ENCODE peak calls at places on chromosomes 16 and 17, in nine cellular contexts. C, K, D, R, N, W, V, Y and J are unnamed samples.

GRCh38 chr17:50051082-50051576 is 4.8 kb upstream of the ITGA3 start:
- DNase-seq in R (no peak), K (peak), Y (peak), V (no peak), D (peak), C (no peak), N (no peak), W (peak), J (peak)

GRCh38 chr17:47844814-47845453 is 3.9 kb upstream of the SCRN2 start:
- DNase-seq in K (no peak), N (no peak), D (peak), Y (no peak), W (no peak), R (no peak), V (no peak), C (no peak), J (no peak)

GRCh38 chr16:48323783-48324775 is 61.1 kb downstream of the SIAH1 start:
- DNase-seq in Y (no peak), R (no peak), W (no peak), N (no peak), K (no peak), C (no peak), V (no peak), D (peak), J (no peak)

GRCh38 chr17:57539528-57540301 is 205.4 kb downstream of the CCDC182 start:
- DNase-seq in C (no peak), W (no peak), N (no peak), R (no peak), D (no peak), V (no peak), Y (no peak), K (no peak), J (no peak)

GRCh38 chr17:79627766-79628690 is 17.2 kb upstream of the RBFOX3 start:
- DNase-seq in D (no peak), W (no peak), K (no peak), V (no peak), Y (no peak), N (no peak), R (peak), C (no peak), J (peak)

GRCh38 chr16:2774161-2774891 is 2.8 kb downstream of the ELOB start:
- DNase-seq in C (no peak), V (no peak), D (no peak), R (no peak), K (no peak), W (no peak), Y (no peak), N (no peak), J (no peak)

GRCh38 chr16:25707553-25707952 is 15.8 kb downstream of the HS3ST4 start:
- DNase-seq in R (no peak), K (no peak), V (no peak), D (no peak), Y (no peak), C (no peak), W (no peak), N (no peak), J (no peak)

GRCh38 chr17:47621293-47622178 is 28.2 kb upstream of the KPNB1 start:
- DNase-seq in W (no peak), Y (peak), N (no peak), K (peak), C (peak), D (peak), R (no peak), V (no peak), J (no peak)

GRCh38 chr17:2025622-2026309 is 632 bp upstream of the RTN4RL1 start:
- DNase-seq in C (peak), W (no peak), V (peak), N (peak), Y (peak), D (peak), R (peak), K (peak), J (peak)

GRCh38 chr17:82920150-82920549 is 80.3 kb upstream of the ZNF750 start:
- DNase-seq in Y (no peak), N (no peak), D (no peak), W (no peak), V (peak), C (peak), R (no peak), K (no peak), J (no peak)

GRCh38 chr17:38848557-38848891 is 5.0 kb downstream of the RPL23 start:
- DNase-seq in N (no peak), R (no peak), V (no peak), C (no peak), D (no peak), W (no peak), Y (no peak), K (no peak), J (no peak)

GRCh38 chr17:8831234-8831849 is 32.2 kb upstream of the MFSD6L start:
- DNase-seq in D (no peak), R (no peak), W (no peak), Y (no peak), N (no peak), V (no peak), C (no peak), K (no peak), J (no peak)

GRCh38 chr16:69340095-69340644 is 598 bp downstream of the NIP7 start:
- DNase-seq in W (no peak), Y (no peak), N (no peak), R (no peak), K (no peak), C (no peak), V (no peak), D (no peak), J (no peak)

GRCh38 chr17:8375738-8376259 is 705 bp downstream of the KRABD2 start:
- DNase-seq in W (no peak), Y (no peak), K (no peak), D (peak), C (peak), R (no peak), N (no peak), V (no peak), J (no peak)

GRCh38 chr16:75169899-75170405 is 21.6 kb downstream of the ZFP1 start:
- DNase-seq in K (no peak), V (no peak), Y (no peak), N (no peak), W (no peak), R (no peak), C (no peak), D (no peak), J (no peak)

GRCh38 chr17:15918661-15919259 is 26.2 kb upstream of the ADORA2B start:
- DNase-seq in D (no peak), N (no peak), V (no peak), C (peak), R (peak), K (no peak), W (no peak), Y (no peak), J (no peak)

GRCh38 chr16:15604460-15605390 is 38.2 kb downstream of the MARF1 start:
- DNase-seq in K (no peak), R (no peak), Y (no peak), W (no peak), D (no peak), N (no peak), V (peak), C (no peak), J (no peak)

GRCh38 chr17:27762527-27763305 is 37.6 kb downstream of the NOS2 start:
- DNase-seq in W (no peak), D (peak), C (peak), K (peak), R (no peak), Y (no peak), V (no peak), N (no peak), J (no peak)

GRCh38 chr17:913207-913606 is 66.4 kb downstream of the NXN start:
- DNase-seq in K (no peak), C (no peak), N (no peak), V (no peak), R (no peak), Y (no peak), D (peak), W (no peak), J (no peak)

GRCh38 chr17:16342979-16343378 is 10.3 kb downstream of the CENPV start:
- DNase-seq in C (no peak), D (peak), N (no peak), Y (no peak), W (no peak), V (no peak), K (no peak), R (no peak), J (no peak)

GRCh38 chr17:40536731-40537171 is 28.5 kb downstream of the CCR7 start:
- DNase-seq in Y (no peak), K (no peak), N (no peak), D (peak), C (no peak), W (no peak), R (no peak), V (no peak), J (no peak)

GRCh38 chr17:77779711-77780539 is 178.6 kb upstream of the TNRC6C start:
- DNase-seq in R (peak), N (no peak), Y (no peak), C (no peak), K (no peak), D (no peak), W (no peak), V (peak), J (no peak)

GRCh38 chr16:67173323-67173722 is 3.0 kb downstream of the NOL3 start:
- DNase-seq in N (no peak), C (no peak), R (no peak), Y (no peak), K (no peak), V (no peak), W (no peak), D (no peak), J (no peak)

GRCh38 chr16:75733305-75734141 is 7.2 kb upstream of the CPHXL start:
- DNase-seq in D (peak), Y (peak), W (no peak), R (no peak), N (no peak), V (peak), C (peak), K (no peak), J (no peak)

GRCh38 chr16:89905511-89906140 is 13.0 kb upstream of the MC1R start:
- DNase-seq in Y (no peak), N (no peak), C (no peak), V (no peak), W (no peak), R (no peak), K (no peak), D (peak), J (no peak)

GRCh38 chr17:28819582-28819981 is 23.0 kb downstream of the FAM222B start:
- DNase-seq in R (no peak), K (no peak), W (no peak), D (no peak), C (no peak), Y (no peak), V (no peak), N (no peak), J (no peak)

GRCh38 chr17:20118280-20118679 is 109.1 kb downstream of the SPECC1 start:
- DNase-seq in W (no peak), N (no peak), R (no peak), Y (no peak), C (no peak), V (no peak), K (no peak), D (no peak), J (no peak)

GRCh38 chr17:14295676-14296075 is 5.2 kb upstream of the HS3ST3B1 start:
- DNase-seq in Y (no peak), K (no peak), C (no peak), V (no peak), N (no peak), R (no peak), D (no peak), W (no peak), J (no peak)

GRCh38 chr17:655618-656017 is 59.0 kb downstream of the VPS53 start:
- DNase-seq in C (no peak), K (no peak), R (no peak), W (no peak), Y (no peak), D (no peak), V (no peak), N (no peak), J (no peak)

GRCh38 chr17:79778504-79779087 is 648 bp downstream of the CBX2 start:
- DNase-seq in W (no peak), K (no peak), N (no peak), V (no peak), R (no peak), D (no peak), Y (no peak), C (no peak), J (no peak)

GRCh38 chr17:27532269-27533067 is 76.2 kb downstream of the KSR1 start:
- DNase-seq in K (peak), V (peak), D (peak), Y (no peak), N (no peak), R (peak), W (no peak), C (peak), J (no peak)

GRCh38 chr17:38421871-38422819 is 6.1 kb upstream of the ARHGAP23 start:
- DNase-seq in Y (no peak), C (no peak), W (no peak), K (no peak), D (no peak), V (no peak), R (no peak), N (no peak), J (no peak)

GRCh38 chr17:7323731-7324437 is 5.3 kb downstream of the NEURL4 start:
- DNase-seq in N (no peak), W (peak), K (no peak), C (no peak), D (peak), R (peak), Y (no peak), V (no peak), J (peak)

GRCh38 chr17:48791128-48792032 is 25.6 kb downstream of the TTLL6 start:
- DNase-seq in V (peak), K (peak), N (peak), Y (peak), D (peak), W (no peak), R (peak), C (peak), J (peak)

GRCh38 chr17:42809250-42809649 is 10.6 kb downstream of the CNTD1 start:
- DNase-seq in N (no peak), D (peak), K (no peak), V (no peak), W (no peak), C (no peak), R (no peak), Y (no peak), J (no peak)

GRCh38 chr17:9484789-9485188 is 90.8 kb downstream of the STX8 start:
- DNase-seq in D (peak), C (no peak), R (no peak), V (no peak), N (no peak), W (no peak), K (no peak), Y (no peak), J (no peak)